ENCODE peak calls at places on chromosomes 13 and 19, in four cellular contexts. O, E, V and N are unnamed samples.

GRCh38 chr19:16351133-16351809 is 26.6 kb downstream of the KLF2 start:
- DNase-seq in E (no peak), O (peak; percentile 19), V (no peak), N (no peak)

GRCh38 chr19:39144487-39145071 is 19.0 kb downstream of the PAK4 start:
- DNase-seq in O (no peak), V (no peak), E (peak; percentile 75), N (peak; percentile 31)

GRCh38 chr19:33303791-33304759 is 1.7 kb upstream of the CEBPA start:
- DNase-seq in V (no peak), E (no peak), O (peak; percentile 58), N (no peak)

GRCh38 chr13:113083402-113084061 is 22.1 kb upstream of the F7 start:
- DNase-seq in V (no peak), O (peak; percentile 77), E (no peak), N (peak; percentile 77)

GRCh38 chr13:48962281-48962680 is 13.4 kb upstream of the FNDC3A start:
- DNase-seq in E (no peak), V (no peak), O (no peak), N (no peak)

GRCh38 chr19:28393574-28394336 is 819.2 kb downstream of the UQCRFS1 start:
- DNase-seq in V (no peak), O (no peak), E (no peak), N (no peak)

GRCh38 chr19:16587031-16588023 is 15.1 kb upstream of the SLC35E1 start:
- DNase-seq in O (no peak), V (no peak), E (no peak), N (no peak)

GRCh38 chr13:67238277-67238859 is 8.2 kb upstream of the PCDH9 start:
- DNase-seq in E (no peak), O (no peak), V (no peak), N (peak; percentile 72)

GRCh38 chr13:51647067-51647466 is 62.8 kb downstream of the WDFY2 start:
- DNase-seq in E (no peak), V (no peak), O (no peak), N (no peak)

GRCh38 chr19:47542030-47542475 is 27.2 kb upstream of the NAPA start:
- DNase-seq in E (no peak), V (no peak), O (no peak), N (no peak)

GRCh38 chr19:12194827-12195500 is 32.1 kb downstream of the ZNF136 start:
- DNase-seq in E (no peak), V (peak; percentile 65), O (peak; percentile 86), N (peak; percentile 91)

GRCh38 chr13:46575843-46576242 is 22.9 kb downstream of the LRCH1 start:
- DNase-seq in E (no peak), V (no peak), O (no peak), N (no peak)

GRCh38 chr19:43639507-43640423 is at the start of gene CADM4:
- DNase-seq in O (no peak), V (no peak), E (peak; percentile 55), N (peak; percentile 42)

GRCh38 chr19:13984875-13985741 is 21.0 kb downstream of the RFX1 start:
- DNase-seq in V (no peak), E (no peak), O (no peak), N (no peak)

GRCh38 chr13:77544365-77544764 is 8.9 kb downstream of the SCEL start:
- DNase-seq in E (no peak), V (no peak), O (peak; percentile 63), N (peak; percentile 25)

GRCh38 chr13:37656247-37656940 is 57.8 kb upstream of the POSTN start:
- DNase-seq in E (no peak), V (no peak), O (no peak), N (no peak)

GRCh38 chr13:50244913-50245574 is 229.8 kb downstream of the KCNRG start:
- DNase-seq in O (no peak), E (no peak), V (no peak), N (no peak)

GRCh38 chr13:110813646-110814624 is 100.4 kb downstream of the ING1 start:
- DNase-seq in E (no peak), O (no peak), V (no peak), N (no peak)

GRCh38 chr19:45361608-45362007 is 8.8 kb downstream of the ERCC2 start:
- DNase-seq in O (no peak), E (no peak), V (no peak), N (no peak)

GRCh38 chr19:20039203-20039723 is at the start of gene ZNF682:
- DNase-seq in V (peak; percentile 85), E (peak; percentile 95), O (peak; percentile 94), N (peak; percentile 95)

GRCh38 chr13:77907653-77908341 is 10.8 kb downstream of the EDNRB start:
- DNase-seq in O (no peak), V (no peak), E (no peak), N (no peak)

GRCh38 chr13:24683833-24684599 is 3.8 kb downstream of the ATP12A start:
- DNase-seq in V (peak; percentile 25), O (peak; percentile 74), E (peak; percentile 82), N (peak; percentile 59)

GRCh38 chr13:27791146-27791900 is 960 bp upstream of the GSX1 start:
- DNase-seq in O (no peak), E (no peak), V (no peak), N (no peak)